ENCODE peak calls at places on chromosomes 13 and 19, in nine cellular contexts. S, Q, W, U, F, G, N, R and P are unnamed samples.

GRCh38 chr13:44439615-44440014 is 66.0 kb downstream of the SERP2 start:
- DNase-seq in S (no peak), Q (no peak), W (no peak), U (no peak), F (no peak), G (no peak), N (no peak), R (no peak), P (no peak)

GRCh38 chr13:112839347-112840105 is 129.5 kb upstream of the MCF2L start:
- DNase-seq in S (no peak), Q (no peak), W (no peak), U (peak), F (no peak), G (no peak), N (peak), R (no peak), P (peak)

GRCh38 chr13:38905861-38906260 is 84.8 kb downstream of the STOML3 start:
- DNase-seq in S (no peak), Q (no peak), W (no peak), U (no peak), F (no peak), G (no peak), N (no peak), R (no peak), P (no peak)

GRCh38 chr19:44662686-44663085 is 8.6 kb upstream of the CEACAM19 start:
- DNase-seq in S (no peak), Q (no peak), W (no peak), U (peak), F (no peak), G (no peak), N (peak), R (no peak), P (no peak)

GRCh38 chr13:111049791-111050538 is 65.1 kb upstream of the ARHGEF7 start:
- DNase-seq in S (no peak), Q (no peak), W (no peak), U (peak), F (no peak), G (no peak), N (no peak), R (no peak), P (no peak)

GRCh38 chr19:5338661-5339469 is 1.7 kb downstream of the PTPRS start:
- DNase-seq in S (no peak), Q (no peak), W (no peak), U (no peak), F (no peak), G (no peak), N (no peak), R (no peak), P (no peak)

GRCh38 chr19:35253316-35254286 is 4.8 kb downstream of the LSR start:
- DNase-seq in S (no peak), Q (no peak), W (no peak), U (no peak), F (no peak), G (no peak), N (no peak), R (no peak), P (no peak)

GRCh38 chr13:46575321-46575721 is 22.4 kb downstream of the LRCH1 start:
- DNase-seq in S (no peak), Q (no peak), W (no peak), U (peak), F (no peak), G (no peak), N (no peak), R (no peak), P (peak)

GRCh38 chr13:40812724-40813445 is 23.5 kb downstream of the SLC25A15 start:
- DNase-seq in S (no peak), Q (no peak), W (no peak), U (peak), F (no peak), G (no peak), N (no peak), R (no peak), P (peak)

GRCh38 chr19:35755550-35756371 is 1.1 kb downstream of the HSPB6 start:
- DNase-seq in S (peak), Q (no peak), W (no peak), U (peak), F (peak), G (peak), N (peak), R (peak), P (no peak)

GRCh38 chr13:97932006-97932405 is 21.5 kb upstream of the IPO5 start:
- DNase-seq in S (no peak), Q (no peak), W (no peak), U (no peak), F (no peak), G (no peak), N (no peak), R (no peak), P (no peak)

GRCh38 chr19:49528211-49528771 is 488 bp downstream of the RCN3 start:
- DNase-seq in S (no peak), Q (no peak), W (no peak), U (peak), F (no peak), G (no peak), N (no peak), R (no peak), P (no peak)

GRCh38 chr13:23020246-23020843 is 160.4 kb upstream of the SGCG start:
- DNase-seq in S (peak), Q (peak), W (peak), U (peak), F (no peak), G (no peak), N (peak), R (peak), P (no peak)

GRCh38 chr13:95298971-95299627 is 2.2 kb downstream of the ABCC4 start:
- DNase-seq in S (no peak), Q (no peak), W (no peak), U (peak), F (no peak), G (no peak), N (peak), R (no peak), P (peak)

GRCh38 chr13:112769615-112770014 is 79.8 kb downstream of the ATP11A start:
- DNase-seq in S (no peak), Q (no peak), W (no peak), U (no peak), F (no peak), G (no peak), N (no peak), R (no peak), P (no peak)

GRCh38 chr13:114024603-114025431 is 50.9 kb upstream of the C13orf46 start:
- DNase-seq in S (no peak), Q (no peak), W (peak), U (no peak), F (no peak), G (no peak), N (no peak), R (no peak), P (no peak)